ENCODE peak calls at places on chromosome 1, in five cellular contexts. O is EL, U is HS-27A, A is lung, J is upper lobe of right lung. M is an unnamed sample.

GRCh38 chr1:234327577-234328164 is 45.6 kb upstream of the COA6 start:
- DNase-seq in O (no peak), U (no peak), A (no peak), J (no peak), M (no peak)

GRCh38 chr1:112975336-112975735 is 19.3 kb upstream of the SLC16A1 start:
- DNase-seq in O (no peak), U (no peak), A (no peak), J (no peak), M (no peak)

GRCh38 chr1:65393345-65393744 is 27.1 kb upstream of the LEPR start:
- DNase-seq in O (peak; percentile 85), U (peak; percentile 70), A (no peak), J (no peak), M (no peak)

GRCh38 chr1:6523566-6523965 is 30.7 kb downstream of the NOL9 start:
- DNase-seq in O (peak; percentile 48), U (no peak), A (no peak), J (no peak), M (peak; percentile 37)

GRCh38 chr1:6259491-6260362 is 1.2 kb downstream of the GPR153 start:
- DNase-seq in O (peak; percentile 85), U (peak; percentile 31), A (peak; percentile 80), J (peak; percentile 94), M (peak; percentile 87)

GRCh38 chr1:48943393-48943792 is 166.7 kb upstream of the BEND5 start:
- DNase-seq in O (no peak), U (no peak), A (no peak), J (no peak), M (no peak)

GRCh38 chr1:6066680-6067079 is 21.0 kb downstream of the KCNAB2 start:
- DNase-seq in O (no peak), U (no peak), A (no peak), J (no peak), M (no peak)

GRCh38 chr1:112713466-112714312 is 1.4 kb downstream of the PPM1J start:
- DNase-seq in O (no peak), U (no peak), A (no peak), J (no peak), M (peak; percentile 28)

GRCh38 chr1:159089184-159089791 is 12.7 kb upstream of the AIM2 start:
- DNase-seq in O (no peak), U (no peak), A (no peak), J (no peak), M (peak; percentile 33)

GRCh38 chr1:219792337-219793021 is 135.9 kb downstream of the SLC30A10 start:
- DNase-seq in O (peak; percentile 75), U (no peak), A (no peak), J (no peak), M (no peak)

GRCh38 chr1:160168609-160169369 is 17.4 kb downstream of the ATP1A4 start:
- DNase-seq in O (no peak), U (no peak), A (no peak), J (no peak), M (no peak)

GRCh38 chr1:68384321-68384813 is 65.4 kb downstream of the RPE65 start:
- DNase-seq in O (peak; percentile 99), U (peak; percentile 97), A (no peak), J (no peak), M (peak; percentile 36)